ENCODE peak calls at places on chromosomes 5 and 9, in six cellular contexts. One of them, this sample, is unnamed.

GRCh38 chr9:111657051-111657450 is 4.4 kb upstream of the GNG10 start:
- DNase-seq in adipocyte: no peak
- DNase-seq in GM23338: peak
- DNase-seq in GM12865: no peak
- DNase-seq in naive thymus-derived CD8-positive, alpha-beta T cell: no peak
- DNase-seq in NCI-H2081 treated with DMSO at 0.1 percent for 48 hours: no peak
- DNase-seq in this sample: no peak

GRCh38 chr9:87711857-87712800 is 13.8 kb upstream of the CTSL start:
- DNase-seq in adipocyte: peak
- DNase-seq in GM23338: peak
- DNase-seq in GM12865: no peak
- DNase-seq in naive thymus-derived CD8-positive, alpha-beta T cell: no peak
- DNase-seq in NCI-H2081 treated with DMSO at 0.1 percent for 48 hours: no peak
- DNase-seq in this sample: no peak

GRCh38 chr9:37745970-37746369 is 7.6 kb upstream of the TRMT10B start:
- DNase-seq in adipocyte: no peak
- DNase-seq in GM23338: no peak
- DNase-seq in GM12865: no peak
- DNase-seq in naive thymus-derived CD8-positive, alpha-beta T cell: no peak
- DNase-seq in NCI-H2081 treated with DMSO at 0.1 percent for 48 hours: no peak
- DNase-seq in this sample: no peak

GRCh38 chr9:132572921-132573320 is 9.5 kb upstream of the BARHL1 start:
- DNase-seq in adipocyte: peak
- DNase-seq in GM23338: peak
- DNase-seq in GM12865: no peak
- DNase-seq in naive thymus-derived CD8-positive, alpha-beta T cell: no peak
- DNase-seq in NCI-H2081 treated with DMSO at 0.1 percent for 48 hours: no peak
- DNase-seq in this sample: no peak

GRCh38 chr9:135552698-135553161 is 6.8 kb downstream of the OBP2A start:
- DNase-seq in adipocyte: no peak
- DNase-seq in GM23338: peak
- DNase-seq in GM12865: no peak
- DNase-seq in naive thymus-derived CD8-positive, alpha-beta T cell: no peak
- DNase-seq in NCI-H2081 treated with DMSO at 0.1 percent for 48 hours: no peak
- DNase-seq in this sample: no peak

GRCh38 chr9:134897584-134898170 is 17.1 kb downstream of the FCN2 start:
- DNase-seq in adipocyte: no peak
- DNase-seq in GM23338: no peak
- DNase-seq in GM12865: no peak
- DNase-seq in naive thymus-derived CD8-positive, alpha-beta T cell: no peak
- DNase-seq in NCI-H2081 treated with DMSO at 0.1 percent for 48 hours: no peak
- DNase-seq in this sample: no peak

GRCh38 chr5:39137391-39138181 is 63.4 kb upstream of the RICTOR start:
- DNase-seq in adipocyte: no peak
- DNase-seq in GM23338: peak
- DNase-seq in GM12865: no peak
- DNase-seq in naive thymus-derived CD8-positive, alpha-beta T cell: no peak
- DNase-seq in NCI-H2081 treated with DMSO at 0.1 percent for 48 hours: no peak
- DNase-seq in this sample: no peak

GRCh38 chr9:92950359-92950955 is 3.1 kb downstream of the FGD3 start:
- DNase-seq in adipocyte: no peak
- DNase-seq in GM23338: no peak
- DNase-seq in GM12865: no peak
- DNase-seq in naive thymus-derived CD8-positive, alpha-beta T cell: no peak
- DNase-seq in NCI-H2081 treated with DMSO at 0.1 percent for 48 hours: no peak
- DNase-seq in this sample: no peak

GRCh38 chr5:139488269-139488668 is 5.7 kb upstream of the STING1 start:
- DNase-seq in adipocyte: no peak
- DNase-seq in GM23338: no peak
- DNase-seq in GM12865: peak
- DNase-seq in naive thymus-derived CD8-positive, alpha-beta T cell: no peak
- DNase-seq in NCI-H2081 treated with DMSO at 0.1 percent for 48 hours: no peak
- DNase-seq in this sample: no peak

GRCh38 chr9:99056876-99057664 is 47.8 kb upstream of the TGFBR1 start:
- DNase-seq in adipocyte: peak
- DNase-seq in GM23338: no peak
- DNase-seq in GM12865: peak
- DNase-seq in naive thymus-derived CD8-positive, alpha-beta T cell: no peak
- DNase-seq in NCI-H2081 treated with DMSO at 0.1 percent for 48 hours: no peak
- DNase-seq in this sample: no peak

GRCh38 chr9:13688990-13689600 is 409.6 kb upstream of the MPDZ start:
- DNase-seq in adipocyte: peak
- DNase-seq in GM23338: peak
- DNase-seq in GM12865: no peak
- DNase-seq in naive thymus-derived CD8-positive, alpha-beta T cell: no peak
- DNase-seq in NCI-H2081 treated with DMSO at 0.1 percent for 48 hours: peak
- DNase-seq in this sample: no peak

GRCh38 chr5:98927242-98927987 is 1.4 kb downstream of the CHD1 start:
- DNase-seq in adipocyte: peak
- DNase-seq in GM23338: peak
- DNase-seq in GM12865: peak
- DNase-seq in naive thymus-derived CD8-positive, alpha-beta T cell: peak
- DNase-seq in NCI-H2081 treated with DMSO at 0.1 percent for 48 hours: no peak
- DNase-seq in this sample: peak

GRCh38 chr9:22595805-22596204 is 149.2 kb downstream of the DMRTA1 start:
- DNase-seq in adipocyte: no peak
- DNase-seq in GM23338: no peak
- DNase-seq in GM12865: no peak
- DNase-seq in naive thymus-derived CD8-positive, alpha-beta T cell: no peak
- DNase-seq in NCI-H2081 treated with DMSO at 0.1 percent for 48 hours: no peak
- DNase-seq in this sample: no peak

GRCh38 chr5:73336366-73336765 is 112.2 kb downstream of the FOXD1 start:
- DNase-seq in adipocyte: no peak
- DNase-seq in GM23338: no peak
- DNase-seq in GM12865: no peak
- DNase-seq in naive thymus-derived CD8-positive, alpha-beta T cell: no peak
- DNase-seq in NCI-H2081 treated with DMSO at 0.1 percent for 48 hours: no peak
- DNase-seq in this sample: no peak

GRCh38 chr5:95599252-95599651 is 20.6 kb upstream of the GPR150 start:
- DNase-seq in adipocyte: no peak
- DNase-seq in GM23338: peak
- DNase-seq in GM12865: no peak
- DNase-seq in naive thymus-derived CD8-positive, alpha-beta T cell: no peak
- DNase-seq in NCI-H2081 treated with DMSO at 0.1 percent for 48 hours: no peak
- DNase-seq in this sample: no peak

GRCh38 chr9:97501972-97502221 is 431 bp downstream of the TMOD1 start:
- DNase-seq in adipocyte: no peak
- DNase-seq in GM23338: peak
- DNase-seq in GM12865: no peak
- DNase-seq in naive thymus-derived CD8-positive, alpha-beta T cell: no peak
- DNase-seq in NCI-H2081 treated with DMSO at 0.1 percent for 48 hours: no peak
- DNase-seq in this sample: no peak

GRCh38 chr9:3658964-3659363 is 133.2 kb upstream of the RFX3 start:
- DNase-seq in adipocyte: no peak
- DNase-seq in GM23338: no peak
- DNase-seq in GM12865: no peak
- DNase-seq in naive thymus-derived CD8-positive, alpha-beta T cell: no peak
- DNase-seq in NCI-H2081 treated with DMSO at 0.1 percent for 48 hours: no peak
- DNase-seq in this sample: no peak

GRCh38 chr5:75509956-75510355 is 1.5 kb downstream of the CERT1 start:
- DNase-seq in adipocyte: peak
- DNase-seq in GM23338: no peak
- DNase-seq in GM12865: peak
- DNase-seq in naive thymus-derived CD8-positive, alpha-beta T cell: no peak
- DNase-seq in NCI-H2081 treated with DMSO at 0.1 percent for 48 hours: no peak
- DNase-seq in this sample: no peak

GRCh38 chr5:131999471-131999931 is 12.0 kb downstream of the ACSL6 start:
- DNase-seq in adipocyte: no peak
- DNase-seq in GM23338: peak
- DNase-seq in GM12865: no peak
- DNase-seq in naive thymus-derived CD8-positive, alpha-beta T cell: no peak
- DNase-seq in NCI-H2081 treated with DMSO at 0.1 percent for 48 hours: no peak
- DNase-seq in this sample: no peak

GRCh38 chr9:132755096-132755495 is 84.8 kb downstream of the GTF3C4 start:
- DNase-seq in adipocyte: no peak
- DNase-seq in GM23338: no peak
- DNase-seq in GM12865: no peak
- DNase-seq in naive thymus-derived CD8-positive, alpha-beta T cell: no peak
- DNase-seq in NCI-H2081 treated with DMSO at 0.1 percent for 48 hours: no peak
- DNase-seq in this sample: no peak

GRCh38 chr5:112254303-112254702 is 164.8 kb downstream of the EPB41L4A start:
- DNase-seq in adipocyte: no peak
- DNase-seq in GM23338: no peak
- DNase-seq in GM12865: no peak
- DNase-seq in naive thymus-derived CD8-positive, alpha-beta T cell: no peak
- DNase-seq in NCI-H2081 treated with DMSO at 0.1 percent for 48 hours: no peak
- DNase-seq in this sample: no peak

GRCh38 chr5:180625791-180626660 is 23.4 kb downstream of the FLT4 start:
- DNase-seq in adipocyte: no peak
- DNase-seq in GM23338: no peak
- DNase-seq in GM12865: no peak
- DNase-seq in naive thymus-derived CD8-positive, alpha-beta T cell: no peak
- DNase-seq in NCI-H2081 treated with DMSO at 0.1 percent for 48 hours: no peak
- DNase-seq in this sample: no peak

GRCh38 chr9:93116049-93116961 is 17.7 kb downstream of the NINJ1 start:
- DNase-seq in adipocyte: peak
- DNase-seq in GM23338: peak
- DNase-seq in GM12865: no peak
- DNase-seq in naive thymus-derived CD8-positive, alpha-beta T cell: no peak
- DNase-seq in NCI-H2081 treated with DMSO at 0.1 percent for 48 hours: no peak
- DNase-seq in this sample: no peak

GRCh38 chr5:146919304-146919703 is 40.7 kb upstream of the PPP2R2B start:
- DNase-seq in adipocyte: no peak
- DNase-seq in GM23338: peak
- DNase-seq in GM12865: no peak
- DNase-seq in naive thymus-derived CD8-positive, alpha-beta T cell: no peak
- DNase-seq in NCI-H2081 treated with DMSO at 0.1 percent for 48 hours: no peak
- DNase-seq in this sample: no peak

GRCh38 chr5:108818613-108819272 is 71.0 kb downstream of the FER start:
- DNase-seq in adipocyte: peak
- DNase-seq in GM23338: no peak
- DNase-seq in GM12865: peak
- DNase-seq in naive thymus-derived CD8-positive, alpha-beta T cell: no peak
- DNase-seq in NCI-H2081 treated with DMSO at 0.1 percent for 48 hours: no peak
- DNase-seq in this sample: no peak

GRCh38 chr5:143302344-143302743 is 101.1 kb downstream of the NR3C1 start:
- DNase-seq in adipocyte: peak
- DNase-seq in GM23338: no peak
- DNase-seq in GM12865: no peak
- DNase-seq in naive thymus-derived CD8-positive, alpha-beta T cell: no peak
- DNase-seq in NCI-H2081 treated with DMSO at 0.1 percent for 48 hours: no peak
- DNase-seq in this sample: no peak

GRCh38 chr9:102398205-102398604 is 596.9 kb upstream of the CYLC2 start:
- DNase-seq in adipocyte: no peak
- DNase-seq in GM23338: no peak
- DNase-seq in GM12865: peak
- DNase-seq in naive thymus-derived CD8-positive, alpha-beta T cell: no peak
- DNase-seq in NCI-H2081 treated with DMSO at 0.1 percent for 48 hours: no peak
- DNase-seq in this sample: no peak

GRCh38 chr9:137434498-137435380 is 6.4 kb downstream of the ENTPD8 start:
- DNase-seq in adipocyte: no peak
- DNase-seq in GM23338: no peak
- DNase-seq in GM12865: no peak
- DNase-seq in naive thymus-derived CD8-positive, alpha-beta T cell: no peak
- DNase-seq in NCI-H2081 treated with DMSO at 0.1 percent for 48 hours: no peak
- DNase-seq in this sample: no peak

GRCh38 chr9:121947683-121948300 is 145.3 kb downstream of the TTLL11 start:
- DNase-seq in adipocyte: no peak
- DNase-seq in GM23338: no peak
- DNase-seq in GM12865: no peak
- DNase-seq in naive thymus-derived CD8-positive, alpha-beta T cell: no peak
- DNase-seq in NCI-H2081 treated with DMSO at 0.1 percent for 48 hours: peak
- DNase-seq in this sample: no peak

GRCh38 chr5:172944741-172945140 is 14.5 kb upstream of the RPL26L1 start:
- DNase-seq in adipocyte: no peak
- DNase-seq in GM23338: no peak
- DNase-seq in GM12865: no peak
- DNase-seq in naive thymus-derived CD8-positive, alpha-beta T cell: no peak
- DNase-seq in NCI-H2081 treated with DMSO at 0.1 percent for 48 hours: no peak
- DNase-seq in this sample: no peak

GRCh38 chr5:59760798-59761348 is 132.7 kb downstream of the PDE4D start:
- DNase-seq in adipocyte: peak
- DNase-seq in GM23338: no peak
- DNase-seq in GM12865: peak
- DNase-seq in naive thymus-derived CD8-positive, alpha-beta T cell: no peak
- DNase-seq in NCI-H2081 treated with DMSO at 0.1 percent for 48 hours: no peak
- DNase-seq in this sample: no peak

GRCh38 chr9:89522261-89522978 is 24.5 kb upstream of the SEMA4D start:
- DNase-seq in adipocyte: no peak
- DNase-seq in GM23338: no peak
- DNase-seq in GM12865: peak
- DNase-seq in naive thymus-derived CD8-positive, alpha-beta T cell: peak
- DNase-seq in NCI-H2081 treated with DMSO at 0.1 percent for 48 hours: no peak
- DNase-seq in this sample: peak

GRCh38 chr9:98732801-98733200 is 24.1 kb upstream of the GABBR2 start:
- DNase-seq in adipocyte: no peak
- DNase-seq in GM23338: no peak
- DNase-seq in GM12865: no peak
- DNase-seq in naive thymus-derived CD8-positive, alpha-beta T cell: no peak
- DNase-seq in NCI-H2081 treated with DMSO at 0.1 percent for 48 hours: no peak
- DNase-seq in this sample: no peak